ENCODE peak calls at places on chromosomes 3 and 15, in seven cellular contexts. X is H9, K is mesenchymal stem cell, S is mesendoderm, O is IMR-90, M is neuronal stem cell, R is trophoblast cell. N is an unnamed sample.

GRCh38 chr3:128889139-128889894 is 9.9 kb downstream of the ACAD9 start:
- DNase-seq in R (no peak), S (no peak), O (no peak), K (no peak), X (no peak), M (no peak), N (no peak)

GRCh38 chr15:101614761-101615160 is 37.4 kb downstream of the TM2D3 start:
- DNase-seq in O (no peak), R (no peak), M (no peak), K (no peak), X (no peak), S (peak; percentile 3), N (no peak)

GRCh38 chr3:127209155-127209839 is 16.4 kb downstream of the PRR23E start:
- DNase-seq in M (no peak), S (no peak), K (no peak), O (no peak), X (peak; percentile 20), R (no peak), N (no peak)

GRCh38 chr3:138949445-138950005 is 2.5 kb downstream of the FOXL2NB start:
- DNase-seq in S (no peak), K (no peak), M (no peak), X (peak; percentile 41), O (no peak), R (no peak), N (peak; percentile 67)

GRCh38 chr15:78075490-78076230 is 1.9 kb downstream of the TBC1D2B start:
- DNase-seq in O (peak; percentile 95), S (peak; percentile 93), X (peak; percentile 59), R (peak; percentile 56), K (peak; percentile 95), M (peak; percentile 32), N (peak; percentile 23)

GRCh38 chr3:174159629-174160028 is 699.5 kb upstream of the NAALADL2 start:
- DNase-seq in X (no peak), M (no peak), S (peak; percentile 50), K (no peak), O (no peak), R (no peak), N (no peak)

GRCh38 chr15:101027920-101028319 is 108.8 kb downstream of the LRRK1 start:
- DNase-seq in X (peak; percentile 20), K (no peak), M (no peak), O (no peak), R (no peak), S (no peak), N (no peak)

GRCh38 chr3:153624310-153625030 is 462.4 kb downstream of the RAP2B start:
- DNase-seq in O (no peak), M (no peak), X (no peak), S (no peak), R (no peak), K (no peak), N (no peak)

GRCh38 chr3:185283374-185283935 is 29.6 kb upstream of the EHHADH start:
- DNase-seq in O (peak; percentile 16), M (no peak), K (peak; percentile 26), X (no peak), S (no peak), R (no peak), N (no peak)

GRCh38 chr15:26729581-26729980 is 43.3 kb downstream of the GABRB3 start:
- DNase-seq in M (no peak), R (no peak), S (no peak), K (no peak), O (no peak), X (no peak), N (no peak)

GRCh38 chr15:77659350-77660321 is 26.9 kb upstream of the LINGO1 start:
- DNase-seq in R (no peak), O (peak; percentile 25), K (peak; percentile 57), X (peak; percentile 75), S (peak; percentile 69), M (no peak), N (peak; percentile 76)

GRCh38 chr15:65040461-65040860 is 4.7 kb upstream of the SLC51B start:
- DNase-seq in K (no peak), S (no peak), X (no peak), O (no peak), R (no peak), M (no peak), N (no peak)
- H3K4ac ChIP-seq in K (no peak overlapping the region), S (no peak overlapping the region), X (no peak overlapping the region), O (no peak overlapping the region), R (no peak overlapping the region), M (no peak overlapping the region), N (no peak overlapping the region)

DNA sequence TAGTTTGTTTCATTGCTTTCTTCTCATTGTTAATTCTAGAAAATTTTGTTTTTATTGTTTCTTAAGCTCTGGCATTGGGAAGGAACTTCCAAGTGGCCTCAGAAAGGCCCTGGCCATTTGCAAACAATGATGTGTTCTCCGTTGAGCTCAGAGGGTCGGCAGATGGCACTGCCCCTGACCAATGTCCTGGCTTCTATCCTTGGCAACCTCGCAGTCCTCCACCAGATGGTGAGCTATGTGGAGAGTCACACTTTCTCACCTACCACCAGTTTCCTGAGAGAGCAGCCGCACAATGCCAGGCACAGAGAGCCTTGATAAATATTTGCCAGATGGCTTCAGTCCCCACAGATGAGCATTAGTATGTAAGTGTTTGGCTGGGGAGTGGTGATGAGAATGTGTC is 343.7 kb downstream of the EPHB1 start:
- DNase-seq in S (no peak), O (no peak), R (no peak), K (no peak), X (no peak), M (no peak), N (no peak)
- H3K4me1 ChIP-seq in S (no peaks in the 10 kb centered on the region), O (no peaks in the 10 kb centered on the region), R (peaks cover 5% of the 10 kb centered on the region), K (no peaks in the 10 kb centered on the region), X (no peaks in the 10 kb centered on the region), M (no peaks in the 10 kb centered on the region), N (no peaks in the 10 kb centered on the region)

GRCh38 chr3:136249593-136250225 is 431 bp upstream of the PCCB start:
- DNase-seq in R (peak; percentile 37), O (no peak), K (no peak), S (no peak), X (no peak), M (no peak), N (no peak)

GRCh38 chr3:136250862-136251460 is 821 bp downstream of the PCCB start:
- DNase-seq in S (peak; percentile 20), R (peak; percentile 59), O (peak; percentile 47), K (peak; percentile 34), X (peak; percentile 42), M (peak; percentile 14), N (peak; percentile 51)

GRCh38 chr3:136251511-136251910 is 1.4 kb downstream of the PCCB start:
- DNase-seq in S (no peak), R (no peak), K (no peak), X (no peak), O (no peak), M (no peak), N (no peak)

GRCh38 chr3:136249091-136249490 is 1.0 kb upstream of the PCCB start:
- DNase-seq in M (no peak), S (peak; percentile 7), O (no peak), X (no peak), K (no peak), R (peak; percentile 96), N (no peak)

GRCh38 chr3:136250226-136250861 is at the start of gene PCCB:
- DNase-seq in X (peak; percentile 96), K (peak; percentile 95), M (peak; percentile 84), R (peak; percentile 97), S (peak; percentile 98), O (peak; percentile 93), N (peak; percentile 89)
- H3K23ac ChIP-seq in X (no peak within 1 kb of the TSS), K (peak within 1 kb of the TSS; percentile 85), M (peak within 1 kb of the TSS; percentile 95), R (no peak within 1 kb of the TSS), S (no peak within 1 kb of the TSS), O (peak within 1 kb of the TSS; percentile 89), N (no peak within 1 kb of the TSS)

GRCh38 chr3:140529558-140529957 is 148.3 kb upstream of the TRIM42 start:
- DNase-seq in S (no peak), R (no peak), O (no peak), X (no peak), K (no peak), M (no peak), N (no peak)

GRCh38 chr3:140532793-140533330 is 145.0 kb upstream of the TRIM42 start:
- DNase-seq in K (no peak), S (peak; percentile 25), O (no peak), M (no peak), X (no peak), R (no peak), N (no peak)

GRCh38 chr3:140529096-140529495 is 148.8 kb upstream of the TRIM42 start:
- DNase-seq in S (peak; percentile 35), O (peak; percentile 3), K (peak; percentile 0), R (peak; percentile 99), M (no peak), X (no peak), N (no peak)

GRCh38 chr3:140527156-140527555 is 150.7 kb upstream of the TRIM42 start:
- DNase-seq in R (no peak), M (no peak), X (no peak), K (no peak), O (no peak), S (no peak), N (no peak)

GRCh38 chr3:140530603-140531002 is 147.3 kb upstream of the TRIM42 start:
- DNase-seq in S (no peak), K (no peak), X (no peak), R (no peak), M (no peak), O (no peak), N (no peak)
- H3K4ac ChIP-seq in S (no peak overlapping the region), K (no peak overlapping the region), X (no peak overlapping the region), R (no peak overlapping the region), M (no peak overlapping the region), O (no peak overlapping the region), N (no peak overlapping the region)

GRCh38 chr3:183541738-183542137 is 13.8 kb downstream of the KLHL6 start:
- DNase-seq in X (no peak), O (no peak), S (no peak), M (no peak), K (peak; percentile 12), R (no peak), N (no peak)
- H3K4me1 ChIP-seq in X (peaks cover 4% of the 10 kb centered on the region), O (peaks cover 4% of the 10 kb centered on the region), S (peaks cover 3% of the 10 kb centered on the region), M (peaks cover 3% of the 10 kb centered on the region), K (peaks cover 8% of the 10 kb centered on the region), R (no peaks in the 10 kb centered on the region), N (peaks cover under 1% of the 10 kb centered on the region)

DNA sequence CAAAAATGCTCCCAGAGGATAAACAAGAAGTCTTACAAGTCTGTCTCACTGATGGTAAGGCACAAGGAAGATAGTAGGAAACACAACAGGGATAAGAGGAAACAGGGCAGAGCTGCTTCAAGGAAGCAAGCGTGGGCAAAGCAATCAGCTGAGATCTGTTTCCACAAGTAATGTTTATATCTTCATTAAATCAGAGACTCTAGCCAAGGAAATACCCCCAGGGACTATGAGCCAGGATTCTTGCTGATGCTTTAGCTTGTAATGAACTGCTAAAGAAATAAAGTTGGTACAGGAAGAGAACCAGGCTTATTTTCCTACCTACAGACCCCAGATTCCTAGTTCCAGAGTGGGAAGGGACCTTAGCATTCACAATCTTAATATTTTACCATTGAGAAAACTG is 112.7 kb upstream of the C3orf80 start:
- DNase-seq in O (no peak), R (no peak), K (no peak), M (no peak), S (no peak), X (no peak), N (no peak)
- H3K23ac ChIP-seq in O (no peak overlapping the region), R (no peak overlapping the region), K (no peak overlapping the region), M (no peak overlapping the region), S (no peak overlapping the region), X (no peak overlapping the region), N (no peak overlapping the region)